ENCODE peak calls at places on chromosomes 7 and 10, in ten cellular contexts. P is CD8-positive, alpha-beta T cell; L is neural progenitor cell; A is heart right ventricle; U is AG04449; V is effector memory CD4-positive, alpha-beta T cell; H is kidney; B is HCT116; G is GM12865; E is choroid plexus epithelial cell. C is an unnamed sample.

GRCh38 chr10:103881420-103882284 is 26.3 kb upstream of the SH3PXD2A start:
- DNase-seq in P (no peak), L (no peak), A (peak; percentile 39), U (no peak), V (no peak), H (no peak), B (no peak), G (no peak), E (no peak), C (no peak)

GRCh38 chr10:70771311-70772194 is 13.6 kb downstream of the TBATA start:
- DNase-seq in P (no peak), L (no peak), A (no peak), U (no peak), V (no peak), H (no peak), B (no peak), G (no peak), E (no peak), C (no peak)

GRCh38 chr10:102452672-102453340 is 1.5 kb upstream of the C10orf95 start:
- DNase-seq in P (no peak), L (no peak), A (no peak), U (no peak), V (peak; percentile 11), H (no peak), B (peak; percentile 69), G (peak; percentile 38), E (peak; percentile 56), C (no peak)

GRCh38 chr7:79709574-79710409 is 256.3 kb upstream of the MAGI2 start:
- DNase-seq in P (no peak), L (no peak), A (no peak), U (no peak), V (no peak), H (no peak), B (peak; percentile 85), G (no peak), E (peak; percentile 83), C (no peak)

GRCh38 chr10:42734537-42734936 is 48.1 kb upstream of the BMS1 start:
- DNase-seq in P (no peak), L (no peak), A (no peak), U (no peak), V (no peak), H (no peak), B (no peak), G (no peak), E (peak; percentile 7), C (no peak)

GRCh38 chr10:125857185-125857760 is 23.8 kb downstream of the DHX32 start:
- DNase-seq in P (no peak), L (no peak), A (no peak), U (no peak), V (no peak), H (no peak), B (no peak), G (no peak), E (no peak), C (peak; percentile 36)

GRCh38 chr7:144027070-144027469 is 21.7 kb upstream of the OR2A5 start:
- DNase-seq in P (no peak), L (peak; percentile 6), A (no peak), U (no peak), V (no peak), H (no peak), B (peak; percentile 28), G (no peak), E (peak; percentile 78), C (no peak)

GRCh38 chr7:99109108-99110051 is 34.5 kb downstream of the SMURF1 start:
- DNase-seq in P (no peak), L (no peak), A (peak; percentile 50), U (no peak), V (no peak), H (no peak), B (no peak), G (no peak), E (peak; percentile 53), C (no peak)

GRCh38 chr10:91328320-91328984 is 81.7 kb upstream of the HECTD2 start:
- DNase-seq in P (no peak), L (no peak), A (no peak), U (no peak), V (no peak), H (no peak), B (no peak), G (no peak), E (no peak), C (no peak)

GRCh38 chr10:96585726-96586418 is 940 bp downstream of the TM9SF3 start:
- DNase-seq in P (no peak), L (peak; percentile 10), A (no peak), U (no peak), V (peak; percentile 12), H (no peak), B (no peak), G (peak; percentile 49), E (peak; percentile 25), C (no peak)

GRCh38 chr10:127524869-127525268 is 24.2 kb upstream of the NPS start:
- DNase-seq in P (no peak), L (no peak), A (no peak), U (no peak), V (no peak), H (no peak), B (peak; percentile 15), G (no peak), E (no peak), C (no peak)

GRCh38 chr7:126698446-126698845 is 554.3 kb downstream of the GRM8 start:
- DNase-seq in P (no peak), L (no peak), A (no peak), U (no peak), V (no peak), H (no peak), B (no peak), G (no peak), E (no peak), C (no peak)

GRCh38 chr7:77326131-77326530 is 90.0 kb downstream of the GSAP start:
- DNase-seq in P (no peak), L (no peak), A (no peak), U (no peak), V (no peak), H (no peak), B (no peak), G (peak; percentile 42), E (peak; percentile 58), C (no peak)

GRCh38 chr10:44173558-44173894 is 211.4 kb downstream of the CXCL12 start:
- DNase-seq in P (no peak), L (no peak), A (no peak), U (no peak), V (no peak), H (no peak), B (no peak), G (no peak), E (no peak), C (no peak)

DNA sequence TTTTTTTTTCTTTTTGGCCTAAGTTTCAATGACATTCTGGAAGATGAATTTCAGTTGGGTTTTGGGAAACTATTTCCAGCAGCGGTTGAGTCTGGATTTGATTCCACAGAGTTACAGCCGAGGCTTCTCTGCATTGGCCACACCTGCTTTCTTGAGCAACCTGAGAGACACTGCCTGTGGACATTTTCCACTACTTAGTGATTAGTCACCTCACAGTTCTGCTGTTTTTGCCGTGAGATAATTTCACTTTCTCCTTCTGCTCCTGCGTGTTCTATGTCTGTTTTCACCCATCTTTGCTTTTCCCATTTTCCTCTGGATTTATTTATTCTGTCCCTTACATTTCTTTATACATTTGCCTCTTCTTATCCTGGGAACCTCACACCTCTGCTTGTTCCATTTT is 243.0 kb downstream of the BICC1 start:
- DNase-seq in P (no peak), L (no peak), A (no peak), U (no peak), V (no peak), H (no peak), B (no peak), G (peak; percentile 33), E (peak; percentile 91), C (no peak)
- H3K4me3 ChIP-seq in P (no peak overlapping the region), L (no peak overlapping the region), A (no peak overlapping the region), U (peak overlapping the region; percentile 41), V (no peak overlapping the region), H (peak overlapping the region; percentile 52), B (no peak overlapping the region), G (peak overlapping the region; percentile 32), E (peak overlapping the region; percentile 34), C (no peak overlapping the region)

DNA sequence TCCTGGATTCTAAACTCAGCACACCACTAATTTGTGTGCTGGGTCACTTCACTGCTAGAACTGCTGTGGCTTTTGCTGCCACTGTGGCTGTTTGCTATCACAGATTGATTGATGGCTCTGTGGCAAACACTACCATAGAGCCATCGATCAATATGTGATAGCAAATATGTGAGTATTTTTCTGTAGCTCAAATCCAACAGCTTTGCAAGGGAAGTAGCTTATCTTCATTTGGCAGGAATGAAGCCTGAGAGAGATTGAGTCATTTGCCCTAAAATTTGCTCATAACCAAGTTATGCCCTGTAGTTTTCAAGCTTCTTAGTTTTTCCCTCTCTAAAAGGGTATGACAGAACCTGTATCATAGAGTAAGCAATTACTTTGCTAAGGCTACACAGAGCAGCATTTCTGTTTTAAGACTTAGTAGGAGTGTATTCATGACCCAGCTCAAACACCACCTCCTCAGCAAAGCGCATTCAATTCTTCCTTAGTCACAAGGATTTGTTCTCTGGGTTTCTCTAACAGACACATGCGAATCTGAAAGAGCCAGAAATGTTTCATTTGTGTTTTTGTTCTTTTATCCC is 43.1 kb downstream of the MINPP1 start:
- DNase-seq in P (no peak), L (no peak), A (no peak), U (peak; percentile 62), V (no peak), H (no peak), B (no peak), G (no peak), E (peak; percentile 86), C (no peak)
- H3K4me3 ChIP-seq in P (no peak overlapping the region), L (no peak overlapping the region), A (no peak overlapping the region), U (no peak overlapping the region), V (no peak overlapping the region), H (no peak overlapping the region), B (no peak overlapping the region), G (no peak overlapping the region), E (no peak overlapping the region), C (no peak overlapping the region)

DNA sequence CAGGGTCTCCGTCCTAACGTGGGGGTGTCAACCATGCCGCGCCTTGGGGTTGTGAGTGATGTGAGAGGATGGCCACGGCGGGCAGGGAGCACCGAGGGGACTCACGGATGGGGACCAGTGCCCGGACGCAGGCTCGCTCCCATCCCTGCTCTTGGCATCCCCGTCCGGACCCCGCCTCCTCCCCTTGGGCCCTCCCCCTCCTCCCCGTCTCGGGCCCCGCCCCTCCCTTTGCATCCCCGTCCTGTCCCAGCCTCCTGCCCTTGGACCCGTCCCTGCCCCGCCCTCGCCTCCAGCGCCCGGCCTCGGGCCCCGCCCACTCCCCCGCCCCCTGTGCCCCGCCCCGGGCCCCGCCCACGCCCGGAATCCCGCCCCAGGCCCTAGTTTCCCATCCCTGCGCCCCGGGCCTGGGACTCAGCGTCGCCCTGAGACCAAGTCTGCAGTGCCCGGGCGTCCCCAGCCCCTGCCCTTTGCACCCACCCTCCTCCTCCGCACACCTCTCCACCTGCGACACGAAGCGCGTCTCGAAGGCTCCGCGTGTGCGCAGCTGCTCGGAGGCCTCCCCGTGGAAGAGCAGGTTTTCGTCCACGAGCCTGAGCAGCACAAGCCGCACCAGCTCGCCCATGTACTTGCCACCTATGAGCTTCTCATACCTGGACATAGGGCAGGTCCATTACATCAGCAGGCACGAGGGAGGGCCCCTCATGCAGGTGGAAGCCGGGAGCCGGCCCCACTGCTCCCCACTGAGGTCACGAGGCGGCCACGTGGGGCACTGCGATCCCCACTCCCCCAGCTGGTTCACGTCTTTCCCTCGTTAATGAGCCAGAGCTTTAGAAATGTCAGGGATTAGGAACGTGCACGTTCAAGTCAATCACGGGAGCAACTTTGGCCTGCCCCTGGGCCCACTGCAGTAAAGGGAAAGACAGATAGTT is 5.1 kb upstream of the MYL7 start:
- DNase-seq in P (no peak), L (peak; percentile 91), A (peak; percentile 86), U (no peak), V (peak; percentile 43), H (peak; percentile 94), B (peak; percentile 41), G (peak; percentile 43), E (peak; percentile 53), C (peak; percentile 100)
- H3K4me3 ChIP-seq in P (peak overlapping the region; percentile 70), L (peak overlapping the region; percentile 46), A (peak overlapping the region; percentile 52), U (peak overlapping the region; percentile 49), V (peak overlapping the region; percentile 42), H (peak overlapping the region; percentile 47), B (no peak overlapping the region), G (no peak overlapping the region), E (peak overlapping the region; percentile 41), C (peak overlapping the region; percentile 54)

GRCh38 chr7:1459930-1460756 is 873 bp upstream of the MICALL2 start:
- DNase-seq in P (no peak), L (no peak), A (peak; percentile 37), U (no peak), V (no peak), H (no peak), B (no peak), G (peak; percentile 24), E (peak; percentile 59), C (peak; percentile 73)
- H3K4me3 ChIP-seq in P (peak overlapping the region; percentile 50), L (peak overlapping the region; percentile 28), A (peak overlapping the region; percentile 94), U (peak overlapping the region; percentile 65), V (peak overlapping the region; percentile 33), H (peak overlapping the region; percentile 52), B (peak overlapping the region; percentile 57), G (peak overlapping the region; percentile 55), E (peak overlapping the region; percentile 58), C (peak overlapping the region; percentile 41)

C was measured in H7.